ENCODE peak calls at places on chromosomes 5 and 9, in four cellular contexts. B, N, O and H are unnamed samples.

GRCh38 chr5:64693636-64694035 is 3.3 kb downstream of the SHISAL2B start:
- DNase-seq in B (no peak), N (no peak), O (no peak), H (no peak)

GRCh38 chr9:115640887-115641286 is 512.7 kb upstream of the PAPPA start:
- DNase-seq in B (peak; percentile 87), N (no peak), O (peak; percentile 81), H (no peak)

GRCh38 chr9:114314881-114315722 is 7.8 kb upstream of the ORM1 start:
- DNase-seq in B (no peak), N (peak; percentile 47), O (no peak), H (peak; percentile 12)

GRCh38 chr5:36535390-36535789 is 71.0 kb upstream of the SLC1A3 start:
- DNase-seq in B (no peak), N (no peak), O (no peak), H (no peak)

GRCh38 chr9:1845421-1845820 is 169.7 kb upstream of the SMARCA2 start:
- DNase-seq in B (no peak), N (no peak), O (no peak), H (no peak)

GRCh38 chr5:139688712-139689413 is 40.7 kb downstream of the CXXC5 start:
- DNase-seq in B (no peak), N (no peak), O (no peak), H (no peak)

GRCh38 chr9:95167998-95168397 is 149.5 kb downstream of the FANCC start:
- DNase-seq in B (peak; percentile 97), N (no peak), O (peak; percentile 97), H (peak; percentile 43)

GRCh38 chr9:111970827-111971226 is 74.2 kb downstream of the UGCG start:
- DNase-seq in B (no peak), N (no peak), O (no peak), H (no peak)

GRCh38 chr9:129617167-129617566 is 3.7 kb downstream of the C9orf50 start:
- DNase-seq in B (peak; percentile 86), N (no peak), O (peak; percentile 61), H (no peak)

GRCh38 chr9:127763918-127764384 is 14.5 kb downstream of the SH2D3C start:
- DNase-seq in B (no peak), N (peak; percentile 76), O (no peak), H (peak; percentile 60)

GRCh38 chr9:127761491-127761904 is 17.0 kb downstream of the SH2D3C start:
- DNase-seq in B (no peak), N (no peak), O (no peak), H (no peak)

GRCh38 chr9:127765418-127765817 is 13.0 kb downstream of the SH2D3C start:
- DNase-seq in B (no peak), N (no peak), O (no peak), H (no peak)

GRCh38 chr9:127761061-127761460 is 17.4 kb downstream of the SH2D3C start:
- DNase-seq in B (no peak), N (no peak), O (no peak), H (no peak)

GRCh38 chr9:127762111-127762676 is 16.3 kb downstream of the SH2D3C start:
- DNase-seq in B (no peak), N (peak; percentile 70), O (no peak), H (peak; percentile 70)
- H3K27ac ChIP-seq in B (no peak overlapping the region), N (peak overlapping the region; percentile 89), O (no peak overlapping the region), H (peak overlapping the region; percentile 22)

GRCh38 chr9:90002299-90003045 is 397.7 kb downstream of the GADD45G start:
- DNase-seq in B (no peak), N (no peak), O (no peak), H (no peak)

GRCh38 chr9:89999534-90000370 is 394.9 kb downstream of the GADD45G start:
- DNase-seq in B (peak; percentile 55), N (peak; percentile 70), O (peak; percentile 75), H (peak; percentile 47)

GRCh38 chr9:90003046-90003355 is 398.2 kb downstream of the GADD45G start:
- DNase-seq in B (no peak), N (no peak), O (no peak), H (no peak)

GRCh38 chr9:90000925-90001324 is 396.1 kb downstream of the GADD45G start:
- DNase-seq in B (no peak), N (no peak), O (peak; percentile 5), H (no peak)

GRCh38 chr9:90001756-90002155 is 396.9 kb downstream of the GADD45G start:
- DNase-seq in B (no peak), N (no peak), O (no peak), H (no peak)
- H3K27ac ChIP-seq in B (no peak overlapping the region), N (peak overlapping the region; percentile 4), O (no peak overlapping the region), H (peak overlapping the region; percentile 89)

DNA sequence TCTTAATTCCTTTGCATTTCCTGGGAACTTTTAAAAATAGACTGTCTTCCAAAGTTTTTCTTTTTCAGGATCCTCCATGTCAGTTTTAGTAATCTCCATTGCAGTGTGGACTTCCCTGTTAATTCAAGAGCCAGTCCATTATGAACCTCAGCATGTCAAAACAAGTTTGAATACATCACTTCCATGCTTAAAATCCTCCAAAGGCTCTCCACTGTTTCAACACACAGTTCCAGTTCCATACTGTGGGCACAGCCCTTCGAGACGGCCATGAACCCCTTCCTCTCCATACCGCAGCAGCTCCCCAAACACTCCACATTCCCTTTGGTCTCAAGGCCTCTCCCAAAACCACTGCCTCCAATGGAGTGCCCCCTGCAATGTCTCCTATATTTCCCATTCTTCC is 19.5 kb downstream of the LIFR start:
- DNase-seq in B (no peak), N (no peak), O (no peak), H (no peak)
- H3K27ac ChIP-seq in B (no peak overlapping the region), N (no peak overlapping the region), O (no peak overlapping the region), H (peak overlapping the region; percentile 55)

GRCh38 chr5:31531888-31532710 is at the start of the genes C5orf22 and DROSHA:
- DNase-seq in B (peak; percentile 95), N (peak; percentile 97), O (peak; percentile 95), H (peak; percentile 92)
- H3K27ac ChIP-seq in B (peak within 1 kb of the TSS; percentile 95), N (peak within 1 kb of the TSS; percentile 83), O (peak within 1 kb of the TSS; percentile 84), H (peak within 1 kb of the TSS; percentile 82)

GRCh38 chr9:23730364-23730763 is 95.7 kb downstream of the ELAVL2 start:
- DNase-seq in B (no peak), N (no peak), O (no peak), H (no peak)
- H3K27ac ChIP-seq in B (no peak overlapping the region), N (no peak overlapping the region), O (no peak overlapping the region), H (no peak overlapping the region)

GRCh38 chr5:38681966-38682365 is 125.5 kb upstream of the LIFR start:
- DNase-seq in B (no peak), N (no peak), O (no peak), H (no peak)
- H3K27ac ChIP-seq in B (no peak overlapping the region), N (no peak overlapping the region), O (no peak overlapping the region), H (no peak overlapping the region)

DNA sequence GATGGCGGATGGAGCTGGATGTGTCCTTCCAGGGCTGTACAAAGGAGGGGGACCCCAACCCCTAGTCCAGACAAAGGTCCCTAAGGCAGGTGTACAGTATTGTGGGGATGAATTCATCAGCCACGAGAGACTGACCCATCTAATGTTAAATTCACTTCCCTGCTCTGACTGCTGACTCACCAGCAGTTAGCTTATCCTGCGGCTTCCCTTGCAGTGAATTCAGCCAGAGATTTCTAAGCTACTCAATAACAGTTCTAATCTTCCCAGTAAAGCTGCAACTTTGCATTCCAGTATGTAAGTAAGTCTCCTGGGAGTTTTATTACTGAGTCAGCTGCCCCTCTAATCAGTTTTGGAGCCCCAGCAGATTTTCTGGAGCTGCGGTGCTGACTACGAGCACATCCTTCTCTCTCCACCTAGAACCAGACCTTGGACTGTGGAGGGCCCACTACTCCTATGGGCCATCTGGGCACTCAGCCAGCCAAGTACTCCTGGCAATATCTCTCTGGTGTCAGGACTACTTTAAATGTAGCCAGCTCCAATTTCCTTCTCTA is 16.1 kb downstream of the B4GALT1 start:
- DNase-seq in B (peak; percentile 98), N (no peak), O (peak; percentile 97), H (peak; percentile 78)
- H3K27ac ChIP-seq in B (peak overlapping the region; percentile 83), N (peak overlapping the region; percentile 33), O (peak overlapping the region; percentile 46), H (peak overlapping the region; percentile 79)

GRCh38 chr5:151054713-151055112 is 26.1 kb downstream of the TNIP1 start:
- DNase-seq in B (no peak), N (no peak), O (no peak), H (no peak)

GRCh38 chr5:151052834-151053233 is 28.0 kb downstream of the TNIP1 start:
- DNase-seq in B (no peak), N (no peak), O (no peak), H (no peak)

GRCh38 chr5:151051066-151051930 is 29.5 kb downstream of the TNIP1 start:
- DNase-seq in B (peak; percentile 75), N (peak; percentile 86), O (peak; percentile 83), H (peak; percentile 88)

GRCh38 chr5:151053796-151054490 is 26.9 kb downstream of the TNIP1 start:
- DNase-seq in B (no peak), N (no peak), O (no peak), H (no peak)

GRCh38 chr5:151051931-151052608 is 28.8 kb downstream of the TNIP1 start:
- DNase-seq in B (no peak), N (no peak), O (no peak), H (no peak)
- H3K27ac ChIP-seq in B (no peak overlapping the region), N (peak overlapping the region; percentile 28), O (no peak overlapping the region), H (peak overlapping the region; percentile 45)

GRCh38 chr9:127174386-127175318 is 52.2 kb upstream of the ANGPTL2 start:
- DNase-seq in B (no peak), N (no peak), O (no peak), H (no peak)
- H3K27ac ChIP-seq in B (no peak overlapping the region), N (no peak overlapping the region), O (no peak overlapping the region), H (peak overlapping the region; percentile 31)